ENCODE peak calls at places on chromosomes 7 and 10, in seven cellular contexts. H is SK-N-DZ, E is GDM1, U is HCEC 1CT, A is GM19239, N is C1 segment of cervical spinal cord, J is memory B cell. S is an unnamed sample.

GRCh38 chr10:127649642-127650041 is 87.3 kb upstream of the FOXI2 start:
- DNase-seq in U (no peak), E (no peak), N (no peak), H (no peak), J (no peak), A (no peak), S (no peak)

GRCh38 chr7:48299580-48300169 is 128.4 kb downstream of the ABCA13 start:
- DNase-seq in E (peak), N (peak), A (peak), J (no peak), H (peak), U (peak), S (peak)

GRCh38 chr10:24239289-24239688 is 30.4 kb downstream of the KIAA1217 start:
- DNase-seq in J (no peak), N (no peak), E (no peak), U (no peak), A (no peak), H (no peak), S (no peak)

GRCh38 chr7:158137516-158138328 is 449.9 kb downstream of the PTPRN2 start:
- DNase-seq in A (no peak), H (no peak), U (no peak), J (no peak), E (no peak), N (no peak), S (no peak)

GRCh38 chr10:60733189-60733815 is 45.0 kb upstream of the CDK1 start:
- DNase-seq in H (no peak), J (peak), N (no peak), E (no peak), A (no peak), U (no peak), S (no peak)

GRCh38 chr10:22479419-22479818 is 134.1 kb downstream of the SPAG6 start:
- DNase-seq in E (no peak), J (no peak), H (no peak), N (no peak), U (no peak), A (no peak), S (no peak)

GRCh38 chr10:1634239-1634638 is 103.1 kb downstream of the ADARB2 start:
- DNase-seq in J (no peak), H (no peak), N (no peak), U (no peak), A (no peak), E (no peak), S (no peak)

GRCh38 chr7:105136221-105136620 is 122.2 kb downstream of the KMT2E start:
- DNase-seq in N (no peak), U (no peak), A (no peak), E (no peak), H (no peak), J (no peak), S (peak)

GRCh38 chr10:14056545-14057332 is 274.0 kb downstream of the FRMD4A start:
- DNase-seq in A (no peak), H (no peak), U (peak), N (no peak), J (no peak), E (no peak), S (no peak)

GRCh38 chr10:118041316-118041715 is 5.4 kb downstream of the RAB11FIP2 start:
- DNase-seq in E (no peak), U (peak), A (no peak), J (no peak), N (no peak), H (no peak), S (no peak)

GRCh38 chr7:73885975-73886798 is 25.2 kb downstream of the TMEM270 start:
- DNase-seq in H (no peak), N (no peak), J (no peak), A (no peak), U (no peak), E (peak), S (peak)

GRCh38 chr7:34675749-34676374 is 17.8 kb downstream of the NPSR1 start:
- DNase-seq in A (no peak), N (peak), J (no peak), H (no peak), E (no peak), U (no peak), S (no peak)

GRCh38 chr7:40192036-40192435 is 57.2 kb downstream of the SUGCT start:
- DNase-seq in E (no peak), A (no peak), H (no peak), J (no peak), U (peak), N (no peak), S (no peak)

GRCh38 chr10:120833222-120833928 is 17.8 kb upstream of the WDR11 start:
- DNase-seq in H (no peak), U (no peak), E (no peak), J (no peak), A (no peak), N (no peak), S (no peak)

GRCh38 chr7:47502240-47502877 is 79.6 kb downstream of the TNS3 start:
- DNase-seq in U (no peak), H (no peak), J (no peak), A (no peak), N (no peak), E (no peak), S (no peak)

GRCh38 chr10:105797234-105797890 is 1156.3 kb downstream of the SORCS3 start:
- DNase-seq in E (no peak), U (no peak), J (no peak), N (no peak), H (peak), A (no peak), S (peak)

GRCh38 chr10:125104559-125104958 is 55.8 kb downstream of the CTBP2 start:
- DNase-seq in U (no peak), E (no peak), A (no peak), N (no peak), J (no peak), H (no peak), S (no peak)

GRCh38 chr10:48289652-48290238 is 15.2 kb upstream of the FRMPD2 start:
- DNase-seq in E (no peak), N (peak), A (peak), H (peak), U (peak), J (peak), S (peak)

GRCh38 chr7:66771795-66772194 is 31.3 kb downstream of the RABGEF1 start:
- DNase-seq in A (no peak), H (no peak), E (no peak), U (no peak), J (no peak), N (peak), S (no peak)

GRCh38 chr10:18822156-18822555 is 162.9 kb downstream of the ARL5B start:
- DNase-seq in A (no peak), H (no peak), N (no peak), J (no peak), U (no peak), E (no peak), S (peak)

GRCh38 chr7:150428671-150429451 is 21.6 kb upstream of the GIMAP8 start:
- DNase-seq in A (no peak), U (peak), E (peak), J (no peak), N (no peak), H (no peak), S (peak)

GRCh38 chr7:147483634-147484292 is 1106.8 kb upstream of the C7orf33 start:
- DNase-seq in A (no peak), E (no peak), U (peak), H (no peak), N (no peak), J (no peak), S (no peak)

GRCh38 chr10:123669901-123670300 is 3.7 kb downstream of the GPR26 start:
- DNase-seq in U (no peak), J (no peak), E (no peak), A (no peak), N (no peak), H (no peak), S (no peak)

GRCh38 chr7:23261843-23262452 is 15.4 kb downstream of the GPNMB start:
- DNase-seq in U (peak), H (peak), N (no peak), A (peak), J (peak), E (peak), S (peak)

GRCh38 chr7:95139922-95140321 is 184.4 kb downstream of the PON1 start:
- DNase-seq in U (no peak), J (no peak), E (no peak), H (no peak), A (no peak), N (no peak), S (no peak)

GRCh38 chr10:13769926-13770325 is 183.2 kb downstream of the PRPF18 start:
- DNase-seq in A (no peak), J (no peak), U (no peak), H (no peak), N (no peak), E (no peak), S (no peak)

GRCh38 chr10:6014241-6014761 is 37.0 kb upstream of the IL15RA start:
- DNase-seq in J (peak), H (peak), U (peak), N (no peak), A (peak), E (peak), S (peak)

GRCh38 chr10:129927351-129928120 is 36.5 kb downstream of the EBF3 start:
- DNase-seq in A (no peak), U (no peak), N (no peak), J (no peak), E (no peak), H (no peak), S (no peak)

GRCh38 chr7:68244411-68244810 is 1247.8 kb downstream of the TYW1 start:
- DNase-seq in E (no peak), A (no peak), U (no peak), H (no peak), N (no peak), J (no peak), S (no peak)

GRCh38 chr10:6017781-6018354 is 40.5 kb upstream of the IL15RA start:
- DNase-seq in H (no peak), E (no peak), A (no peak), J (no peak), U (no peak), N (no peak), S (no peak)

GRCh38 chr10:75049316-75050285 is 61.9 kb upstream of the SAMD8 start:
- DNase-seq in N (no peak), J (no peak), H (no peak), E (no peak), U (no peak), A (no peak), S (peak)

GRCh38 chr10:11729790-11730315 is 12.3 kb upstream of the ECHDC3 start:
- DNase-seq in E (no peak), H (no peak), U (no peak), J (no peak), A (no peak), N (no peak), S (no peak)

GRCh38 chr10:15230257-15230656 is 61.8 kb upstream of the NMT2 start:
- DNase-seq in E (no peak), A (no peak), N (no peak), U (no peak), H (no peak), J (no peak), S (no peak)

GRCh38 chr10:78184851-78185692 is 151.4 kb downstream of the RPS24 start:
- DNase-seq in J (no peak), H (no peak), E (no peak), A (no peak), N (no peak), U (no peak), S (no peak)

GRCh38 chr7:41699532-41699931 is 3.4 kb downstream of the INHBA start:
- DNase-seq in U (no peak), N (no peak), A (no peak), E (no peak), J (no peak), H (no peak), S (no peak)

GRCh38 chr7:23468721-23469149 is 1.6 kb downstream of the IGF2BP3 start:
- DNase-seq in H (peak), E (no peak), J (no peak), N (no peak), A (no peak), U (no peak), S (peak)

GRCh38 chr10:21526952-21527633 is 1.6 kb upstream of the SKIDA1 start:
- DNase-seq in N (peak), E (peak), H (peak), J (peak), U (peak), A (no peak), S (peak)

GRCh38 chr10:107701947-107702346 is 537.4 kb upstream of the SORCS1 start:
- DNase-seq in H (no peak), J (no peak), U (no peak), A (no peak), N (no peak), E (no peak), S (no peak)